ENCODE peak calls at places on chromosomes 7 and 10, in seven cellular contexts. X is SK-N-SH, R is HCT116, S is K562, H is HepG2, O is Panc1, T is GM12878. L is an unnamed sample. For H3K4me1 and H3K27me3, the result is how much of the 10 kb centered on the place peaks cover.

GRCh38 chr7:75817112-75817511 is 3.5 kb upstream of the CCL24 start:
- DNase-seq in T (no peak), R (no peak), H (no peak), O (no peak), S (no peak), X (no peak), L (no peak)

GRCh38 chr10:86671985-86672710 is 3.8 kb downstream of the LDB3 start:
- DNase-seq in X (no peak), S (no peak), H (no peak), O (no peak), T (no peak), R (no peak), L (peak)

GRCh38 chr10:122478971-122479370 is 17.6 kb downstream of the HTRA1 start:
- DNase-seq in S (no peak), H (no peak), R (no peak), X (no peak), O (no peak), T (no peak), L (no peak)

GRCh38 chr10:133126431-133127290 is 33.4 kb upstream of the KNDC1 start:
- DNase-seq in T (no peak), R (no peak), X (no peak), S (no peak), O (no peak), H (no peak), L (no peak)

GRCh38 chr10:8817303-8817702 is 762.8 kb downstream of the GATA3 start:
- DNase-seq in S (no peak), R (no peak), H (no peak), O (no peak), X (peak), T (no peak), L (no peak)

GRCh38 chr7:98334077-98334476 is 52.6 kb downstream of the BRI3 start:
- DNase-seq in T (no peak), S (no peak), R (no peak), X (no peak), H (no peak), O (no peak), L (no peak)

GRCh38 chr7:135390829-135391228 is 119.1 kb downstream of the CNOT4 start:
- DNase-seq in R (no peak), X (no peak), O (no peak), T (no peak), S (no peak), H (no peak), L (no peak)

GRCh38 chr7:20030915-20031362 is 186.2 kb downstream of the MACC1 start:
- DNase-seq in S (no peak), O (no peak), R (peak), T (peak), X (no peak), H (no peak), L (no peak)

GRCh38 chr7:95772771-95773581 is 622 bp downstream of the DYNC1I1 start:
- DNase-seq in R (no peak), H (no peak), X (no peak), S (no peak), O (no peak), T (no peak), L (peak)

GRCh38 chr10:15433850-15434537 is 62.9 kb upstream of the FAM171A1 start:
- DNase-seq in H (peak), R (peak), S (peak), X (peak), O (no peak), T (no peak), L (peak)

GRCh38 chr7:70569335-70569819 is 562.6 kb upstream of the GALNT17 start:
- DNase-seq in H (no peak), X (no peak), T (peak), O (no peak), S (peak), R (no peak), L (no peak)

DNA sequence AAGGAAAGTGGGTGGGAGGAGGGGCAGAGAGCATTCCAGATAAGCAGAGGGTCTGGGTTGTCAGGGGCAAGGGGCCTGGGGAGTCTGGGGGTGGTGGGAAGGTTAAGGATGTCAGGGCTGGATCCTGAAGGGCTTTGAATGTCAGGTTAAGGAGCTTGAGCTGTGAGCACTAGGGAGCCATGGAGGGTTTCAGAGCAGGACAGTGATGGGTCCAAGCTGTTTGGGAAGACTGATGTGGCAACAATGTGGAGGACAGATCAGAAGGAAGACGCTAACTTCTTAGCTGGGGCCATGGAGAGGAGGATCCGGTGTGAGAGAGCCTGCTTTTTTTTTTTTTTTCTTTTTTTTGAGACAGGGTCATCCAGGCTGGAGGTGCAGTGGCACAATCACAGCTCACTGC is 13.9 kb upstream of the AQP1 start:
- DNase-seq in T (no peak), O (no peak), S (no peak), X (no peak), H (no peak), R (no peak), L (no peak)
- H3K4me1 ChIP-seq in T (under half), O (under half), S (half or more), X (under half), H (under half), R (under half), L (under half)

DNA sequence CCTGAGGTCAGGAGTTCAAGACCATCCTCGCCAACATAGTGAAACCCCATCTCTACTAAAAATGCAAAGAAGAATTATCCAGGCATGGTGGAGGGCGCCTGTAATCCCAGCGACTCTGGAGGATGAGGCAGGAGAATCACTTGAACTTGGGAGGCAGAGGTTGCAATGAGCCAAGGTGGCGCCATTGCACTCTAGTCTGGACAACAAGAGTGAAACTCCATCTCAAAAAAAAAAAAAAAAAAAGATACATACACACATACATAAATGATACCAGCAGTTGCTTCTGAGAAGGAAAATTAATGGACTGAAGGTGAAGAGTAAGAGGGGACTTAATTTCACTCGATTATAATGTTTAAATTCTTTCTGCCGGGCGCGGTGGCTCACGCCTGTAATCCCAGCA is 40.2 kb upstream of the PAX2 start:
- DNase-seq in T (no peak), O (no peak), S (no peak), R (peak), X (no peak), H (no peak), L (no peak)
- H3K27me3 ChIP-seq in T (under half), O (under half), S (under half), R (under half), X (under half), H (under half), L (under half)

GRCh38 chr10:27192284-27192683 is 37.1 kb downstream of the MASTL start:
- DNase-seq in S (no peak), O (peak), T (no peak), X (peak), H (no peak), R (peak), L (no peak)

DNA sequence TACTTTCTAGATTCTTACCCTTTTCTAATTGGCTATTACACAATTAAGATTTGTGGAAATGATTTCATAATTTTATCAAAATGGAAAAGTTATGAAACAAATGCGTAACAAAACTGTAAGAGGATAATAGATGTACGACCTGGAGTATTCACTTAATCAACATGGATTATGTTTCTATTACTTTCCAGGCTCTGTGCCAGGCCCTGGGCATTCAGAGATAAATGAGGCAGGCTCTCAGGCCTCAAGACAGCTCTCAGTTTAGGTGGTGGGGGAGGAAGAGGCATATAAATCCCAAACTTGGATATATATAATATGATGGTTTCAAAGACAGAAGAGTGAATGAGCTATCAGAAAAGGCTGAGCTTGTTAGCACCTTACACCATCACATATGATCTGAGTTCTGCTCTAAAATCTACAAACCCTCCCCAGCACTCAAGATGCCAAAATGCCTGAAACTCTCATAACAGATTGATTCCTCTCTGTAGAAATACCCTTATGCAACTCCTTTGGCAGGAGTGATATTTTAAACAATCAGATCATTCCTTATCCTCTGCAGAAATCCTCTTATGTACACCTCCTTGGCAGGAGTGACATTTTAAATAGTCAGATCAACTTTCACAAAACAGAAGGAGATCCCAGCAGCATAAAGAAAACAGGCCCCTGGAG is 42.5 kb downstream of the ACBD5 start:
- DNase-seq in T (no peak), O (no peak), R (no peak), H (no peak), X (peak), S (no peak), L (no peak)
- TF ChIP-seq REST in T (no peak), O (no peak), R (no peak), H (no peak), X (no peak), S (no peak), L (no peak)

DNA sequence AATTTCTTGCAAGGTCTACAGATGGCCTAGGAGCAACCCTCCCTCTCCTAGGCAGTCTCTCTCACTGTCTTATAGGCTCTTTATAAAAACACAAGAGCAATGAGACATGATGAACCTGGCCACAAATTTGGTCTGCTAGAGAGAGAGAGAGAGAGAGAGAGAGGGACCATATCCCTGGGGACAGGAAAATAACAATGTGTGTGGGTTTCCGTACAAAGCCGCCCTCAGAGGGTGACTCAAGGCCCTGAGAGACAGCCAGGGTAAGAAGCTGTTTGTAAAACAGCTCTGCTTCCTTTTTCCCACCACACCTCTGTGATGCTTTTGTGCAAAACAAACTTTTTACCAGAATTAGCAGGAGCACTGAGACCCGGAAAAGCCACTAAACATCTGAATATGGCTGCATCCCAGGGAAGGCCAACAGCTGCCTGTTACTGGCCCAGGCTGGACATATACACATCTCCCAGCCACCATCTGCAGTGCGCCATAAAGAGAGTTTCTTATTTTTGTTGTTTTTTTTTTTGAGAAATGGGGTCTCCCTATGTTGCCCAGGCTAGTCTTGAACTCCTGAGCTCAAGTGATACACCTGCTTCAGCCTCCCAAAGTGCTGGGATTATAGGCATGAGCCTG is 18.4 kb downstream of the GIMAP5 start:
- DNase-seq in R (no peak), X (no peak), O (no peak), T (peak), S (peak), H (no peak), L (no peak)
- H3K4me1 ChIP-seq in R (under half), X (under half), O (under half), T (under half), S (under half), H (under half), L (under half)

GRCh38 chr10:71302451-71302850 is 16.6 kb upstream of the SLC29A3 start:
- DNase-seq in O (no peak), H (no peak), X (no peak), S (no peak), T (no peak), R (no peak), L (no peak)
- H3K27me3 ChIP-seq in O (under half), H (under half), X (under half), S (under half), T (under half), R (under half), L (under half)

GRCh38 chr7:7136423-7136822 is 45.9 kb upstream of the C1GALT1 start:
- DNase-seq in R (no peak), S (no peak), T (no peak), H (no peak), O (no peak), X (no peak), L (no peak)

GRCh38 chr7:7135074-7135473 is 47.3 kb upstream of the C1GALT1 start:
- DNase-seq in H (no peak), R (no peak), O (no peak), T (no peak), S (no peak), X (no peak), L (no peak)

GRCh38 chr7:7134036-7134435 is 48.3 kb upstream of the C1GALT1 start:
- DNase-seq in R (no peak), O (no peak), X (no peak), H (no peak), T (no peak), S (no peak), L (no peak)

GRCh38 chr7:7138897-7139296 is 43.4 kb upstream of the C1GALT1 start:
- DNase-seq in O (no peak), S (no peak), R (no peak), T (no peak), X (no peak), H (no peak), L (no peak)

GRCh38 chr7:7136857-7137309 is 45.5 kb upstream of the C1GALT1 start:
- DNase-seq in T (no peak), R (no peak), S (no peak), X (no peak), O (no peak), H (peak), L (no peak)
- TF ChIP-seq REST in T (no peak), R (no peak), S (no peak), X (no peak), O (no peak), H (no peak), L (no peak)

DNA sequence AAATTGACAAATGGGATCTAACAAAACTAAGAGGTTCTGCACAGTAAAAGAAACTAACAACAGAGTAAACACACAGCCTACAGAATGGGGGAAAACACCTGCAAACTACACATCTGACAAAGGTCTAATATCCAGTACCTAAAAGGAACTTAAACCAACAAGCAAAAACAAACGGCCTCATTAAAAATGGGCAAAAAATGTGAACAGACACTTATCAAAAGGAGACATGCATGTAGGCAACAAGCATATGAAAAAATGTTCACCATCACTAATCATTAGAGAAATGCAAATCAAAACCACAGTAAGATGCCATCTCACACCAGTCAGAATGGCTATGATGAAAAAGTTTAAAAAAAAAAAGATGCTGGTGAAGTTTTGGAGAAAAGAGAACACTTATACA is 197.4 kb downstream of the KBTBD2 start:
- DNase-seq in R (no peak), T (no peak), X (no peak), S (no peak), O (no peak), H (no peak), L (no peak)
- H3K4me1 ChIP-seq in R (under half), T (under half), X (under half), S (under half), O (under half), H (under half), L (under half)